ENCODE peak calls at places on chromosomes 12 and 14, in six cellular contexts. Z is HCT116, I is left ventricle myocardium inferior, X is heart left ventricle, W is K562, S is prostate gland. R is an unnamed sample.

GRCh38 chr14:63443988-63444387 is 99.2 kb downstream of the PPP2R5E start:
- DNase-seq in X (no peak), Z (no peak), S (no peak), W (no peak), I (no peak), R (no peak)

GRCh38 chr14:82528011-82528410 is 994.4 kb upstream of the SEL1L start:
- DNase-seq in X (no peak), Z (no peak), S (no peak), I (no peak), W (no peak), R (no peak)

GRCh38 chr12:57461904-57462306 is 2.3 kb downstream of the GLI1 start:
- DNase-seq in X (no peak), W (no peak), S (no peak), Z (no peak), I (no peak), R (no peak)

GRCh38 chr14:100159107-100159864 is at the start of gene DEGS2:
- DNase-seq in Z (no peak), I (no peak), W (no peak), X (no peak), S (no peak), R (no peak)

GRCh38 chr12:12796171-12796570 is 10.7 kb downstream of the APOLD1 start:
- DNase-seq in S (no peak), X (no peak), W (no peak), I (no peak), Z (no peak), R (no peak)

GRCh38 chr12:132276066-132276719 is 53.2 kb downstream of the GALNT9 start:
- DNase-seq in S (no peak), Z (no peak), W (no peak), I (no peak), X (no peak), R (no peak)

GRCh38 chr12:99709116-99709515 is 61.6 kb downstream of the GARIN6 start:
- DNase-seq in X (no peak), W (no peak), Z (no peak), I (no peak), S (no peak), R (no peak)

GRCh38 chr12:111457071-111457470 is 51.3 kb downstream of the SH2B3 start:
- DNase-seq in X (no peak), W (no peak), I (no peak), S (no peak), Z (no peak), R (no peak)

GRCh38 chr12:47744005-47744651 is 14.6 kb downstream of the RAPGEF3 start:
- DNase-seq in X (no peak), S (peak; percentile 85), I (no peak), W (peak; percentile 38), Z (peak; percentile 75), R (no peak)

GRCh38 chr12:54404061-54405004 is 14.7 kb downstream of the ITGA5 start:
- DNase-seq in S (no peak), W (peak; percentile 67), X (peak; percentile 12), I (no peak), Z (peak; percentile 31), R (no peak)

GRCh38 chr12:110543252-110543959 is 39.7 kb downstream of the PPTC7 start:
- DNase-seq in X (peak; percentile 90), Z (no peak), S (peak; percentile 96), W (no peak), I (peak; percentile 89), R (peak; percentile 89)

GRCh38 chr12:86613306-86613705 is 357.1 kb upstream of the MGAT4C start:
- DNase-seq in I (no peak), W (no peak), X (no peak), S (no peak), Z (no peak), R (no peak)

GRCh38 chr14:38171197-38171596 is 36.5 kb upstream of the SSTR1 start:
- DNase-seq in X (no peak), S (no peak), I (no peak), W (no peak), Z (no peak), R (peak; percentile 31)

GRCh38 chr12:54135621-54136027 is 53.2 kb downstream of the SMUG1 start:
- DNase-seq in S (no peak), W (no peak), I (no peak), Z (no peak), X (no peak), R (peak; percentile 65)

GRCh38 chr14:70213721-70214282 is 25.1 kb upstream of the SLC8A3 start:
- DNase-seq in I (no peak), Z (no peak), S (no peak), X (no peak), W (no peak), R (no peak)

GRCh38 chr14:23542261-23542660 is 9.3 kb downstream of the ZFHX2 start:
- DNase-seq in W (no peak), X (no peak), S (no peak), Z (no peak), I (no peak), R (no peak)

GRCh38 chr12:96578526-96579125 is 89.2 kb downstream of the CFAP54 start:
- DNase-seq in S (peak; percentile 10), I (no peak), W (peak; percentile 35), X (no peak), Z (peak; percentile 54), R (peak; percentile 50)

GRCh38 chr12:130225347-130225746 is 63.1 kb downstream of the FZD10 start:
- DNase-seq in I (no peak), W (no peak), X (no peak), S (no peak), Z (no peak), R (no peak)

GRCh38 chr12:107454431-107454830 is 231.2 kb upstream of the PWP1 start:
- DNase-seq in W (no peak), S (no peak), X (no peak), Z (no peak), I (no peak), R (no peak)

GRCh38 chr14:105470812-105471771 is 3.5 kb upstream of the CRIP2 start:
- DNase-seq in S (no peak), W (peak; percentile 23), X (peak; percentile 89), Z (no peak), I (peak; percentile 77), R (no peak)

GRCh38 chr12:104132351-104132956 is 5.6 kb downstream of the NFYB start:
- DNase-seq in I (no peak), X (peak; percentile 42), Z (no peak), W (no peak), S (peak; percentile 18), R (no peak)

GRCh38 chr12:25242981-25243764 is 7.6 kb downstream of the KRAS start:
- DNase-seq in S (no peak), X (no peak), Z (no peak), W (no peak), I (no peak), R (no peak)

GRCh38 chr12:66776974-66777373 is 98.1 kb upstream of the GRIP1 start:
- DNase-seq in S (no peak), W (no peak), Z (no peak), I (no peak), X (no peak), R (no peak)

GRCh38 chr12:18296909-18297280 is 35.6 kb downstream of the PIK3C2G start:
- DNase-seq in X (no peak), W (no peak), Z (no peak), I (no peak), S (no peak), R (no peak)

GRCh38 chr12:18296201-18296908 is 35.0 kb downstream of the PIK3C2G start:
- DNase-seq in Z (no peak), I (no peak), S (no peak), X (no peak), W (no peak), R (no peak)

GRCh38 chr12:18297883-18298282 is 36.6 kb downstream of the PIK3C2G start:
- DNase-seq in W (no peak), X (no peak), I (no peak), S (no peak), Z (no peak), R (no peak)

DNA sequence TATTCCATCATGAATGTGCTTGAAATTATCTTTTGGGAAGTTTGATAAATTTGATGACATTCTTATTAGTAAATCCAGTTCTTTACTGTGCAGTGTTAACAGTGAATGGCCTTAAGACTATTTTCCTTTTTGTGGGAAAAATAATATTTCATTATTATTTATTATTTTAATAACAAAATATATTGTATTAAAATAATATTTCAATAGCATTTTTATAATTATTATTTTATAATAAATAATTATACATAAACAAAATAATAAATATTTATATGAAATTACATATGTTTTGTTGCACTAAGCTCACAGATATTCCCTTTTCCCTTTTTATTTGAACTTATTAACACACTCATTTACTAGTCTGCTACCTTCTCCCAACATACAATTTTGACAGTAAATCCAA is 33.6 kb downstream of the PIK3C2G start:
- DNase-seq in S (no peak), Z (no peak), I (no peak), X (no peak), W (no peak), R (no peak)
- H3K4me3 ChIP-seq in S (no peak overlapping the region), Z (no peak overlapping the region), I (no peak overlapping the region), X (no peak overlapping the region), W (no peak overlapping the region), R (no peak overlapping the region)

DNA sequence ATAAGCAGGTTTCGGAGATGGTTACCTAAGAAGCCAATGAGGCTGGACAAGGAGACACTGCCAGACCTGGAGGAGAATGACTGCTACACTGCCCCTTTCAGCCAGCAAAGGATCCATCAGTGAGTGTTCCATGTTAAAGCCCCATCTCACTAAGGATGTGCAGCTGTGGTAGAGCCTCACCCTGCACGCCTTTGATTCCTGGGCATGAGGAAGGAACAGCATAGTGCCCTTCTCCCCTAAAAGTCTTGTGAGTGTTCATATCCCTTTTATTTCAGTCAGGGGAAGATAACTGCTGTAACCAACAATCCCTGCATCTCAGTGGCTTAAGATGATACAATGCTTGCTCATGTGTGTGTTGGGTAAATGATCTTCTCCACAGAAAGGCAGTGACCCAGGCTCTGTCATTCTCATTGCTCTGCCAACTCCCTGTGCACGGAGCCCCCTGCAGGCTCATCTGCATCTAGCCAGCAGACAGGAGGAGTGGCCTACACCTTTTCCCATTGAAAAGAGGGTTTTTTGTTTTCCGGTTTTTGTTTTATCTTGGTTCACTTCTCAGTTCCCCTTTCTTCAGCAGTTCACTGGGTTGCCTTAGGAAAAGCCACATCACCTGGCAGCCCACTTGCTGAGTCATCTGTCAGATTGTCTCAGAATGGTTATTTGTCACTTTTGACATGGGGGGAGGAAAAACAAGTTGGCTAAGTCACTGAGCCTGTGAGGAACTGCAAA is 193.1 kb downstream of the ANO4 start:
- DNase-seq in X (no peak), Z (peak; percentile 19), S (no peak), W (peak; percentile 28), I (no peak), R (peak; percentile 24)
- TF ChIP-seq CTCF in X (no peak), Z (peak; percentile 43), S (no peak), W (peak; percentile 34), I (no peak), R (peak; percentile 60)

DNA sequence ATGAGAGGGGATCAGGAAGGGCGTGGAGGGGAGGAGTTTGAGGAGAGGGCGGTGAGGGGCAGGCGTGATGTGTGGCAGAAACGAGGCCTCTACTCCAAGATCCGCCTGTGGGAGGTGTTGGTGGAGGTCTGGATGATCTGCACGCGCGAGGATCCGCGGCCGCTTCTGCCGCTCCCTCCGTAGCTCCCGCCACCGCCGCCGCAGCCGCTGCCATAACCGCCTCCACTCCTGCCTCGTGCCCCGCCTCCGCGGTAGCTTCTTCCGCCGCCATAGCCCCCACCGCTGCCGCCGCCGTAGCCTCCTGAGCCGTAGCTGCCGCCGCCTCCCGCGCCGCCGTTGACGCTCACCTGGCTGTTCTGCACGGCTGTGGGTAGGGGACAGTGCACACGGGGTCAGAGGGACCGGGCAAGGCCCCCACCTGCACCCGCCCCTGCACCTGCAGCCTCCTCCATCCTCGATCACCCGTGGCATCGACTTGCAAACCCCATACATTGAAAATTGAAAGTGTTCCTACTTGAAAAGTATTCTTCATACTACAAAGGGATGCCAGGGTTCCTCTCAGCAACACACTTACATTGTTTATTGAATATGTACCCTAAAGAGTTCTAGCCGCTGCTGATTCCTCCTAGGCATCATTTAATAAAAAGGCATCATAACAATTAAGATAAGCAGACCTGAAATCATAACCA is 11.0 kb upstream of the KRT1 start:
- DNase-seq in X (no peak), W (no peak), I (no peak), S (no peak), Z (no peak), R (no peak)
- H3K4me3 ChIP-seq in X (peak overlapping the region; percentile 30), W (no peak overlapping the region), I (peak overlapping the region; percentile 51), S (peak overlapping the region; percentile 18), Z (no peak overlapping the region), R (no peak overlapping the region)

GRCh38 chr12:50101663-50102062 is 2.1 kb upstream of the GPD1 start:
- DNase-seq in S (no peak), Z (peak; percentile 27), I (no peak), X (no peak), W (peak; percentile 37), R (no peak)
- TF ChIP-seq CTCF in S (peak; percentile 31), Z (peak; percentile 46), I (peak; percentile 48), X (peak; percentile 21), W (peak; percentile 50), R (peak; percentile 54)